ENCODE peak calls at places on chromosomes 16 and 17, in five cellular contexts. L, J, A, P and Z are unnamed samples.

GRCh38 chr17:77516902-77517301 is 376.1 kb downstream of the SEC14L1 start:
- DNase-seq in A (peak), L (peak), P (no peak), J (peak), Z (no peak)

GRCh38 chr17:48564200-48565023 is 13.7 kb downstream of the HOXB4 start:
- DNase-seq in J (no peak), A (no peak), P (peak), L (no peak), Z (no peak)

GRCh38 chr17:79621151-79621940 is 10.5 kb upstream of the RBFOX3 start:
- DNase-seq in P (no peak), L (no peak), J (no peak), A (peak), Z (no peak)

GRCh38 chr17:82370471-82371332 is 863 bp upstream of the UTS2R start:
- DNase-seq in L (no peak), P (no peak), A (no peak), J (no peak), Z (no peak)

GRCh38 chr16:57260294-57260929 is 15.4 kb downstream of the ARL2BP start:
- DNase-seq in P (no peak), L (peak), A (peak), J (peak), Z (peak)

GRCh38 chr17:32672701-32673100 is 185.9 kb downstream of the CDK5R1 start:
- DNase-seq in P (no peak), J (no peak), A (no peak), L (no peak), Z (no peak)

GRCh38 chr16:2770057-2770780 is 6.9 kb downstream of the ELOB start:
- DNase-seq in A (peak), J (no peak), P (no peak), L (no peak), Z (no peak)

GRCh38 chr17:17970699-17971430 is 1.3 kb downstream of the TOM1L2 start:
- DNase-seq in J (no peak), A (no peak), P (no peak), L (no peak), Z (no peak)

GRCh38 chr16:23293016-23293415 is 9.1 kb upstream of the SCNN1B start:
- DNase-seq in P (no peak), J (no peak), A (no peak), L (no peak), Z (no peak)

GRCh38 chr16:56207421-56207820 is 16.1 kb downstream of the GNAO1 start:
- DNase-seq in P (no peak), L (no peak), A (no peak), J (no peak), Z (no peak)

GRCh38 chr17:173064-173911 is 8.2 kb downstream of the DOC2B start:
- DNase-seq in P (no peak), J (no peak), L (no peak), A (no peak), Z (no peak)

GRCh38 chr16:1545044-1545736 is 11.7 kb downstream of the TMEM204 start:
- DNase-seq in L (no peak), J (no peak), P (no peak), A (no peak), Z (no peak)

GRCh38 chr17:80605326-80606066 is 60.9 kb downstream of the RPTOR start:
- DNase-seq in J (peak), L (no peak), A (no peak), P (no peak), Z (no peak)

GRCh38 chr17:21125862-21126261 is 902 bp upstream of the DHRS7B start:
- DNase-seq in A (no peak), P (no peak), L (no peak), J (no peak), Z (no peak)

GRCh38 chr17:32862940-32863339 is 14.0 kb downstream of the MYO1D start:
- DNase-seq in L (no peak), A (no peak), P (no peak), J (no peak), Z (no peak)

GRCh38 chr17:82781894-82782274 is 30.0 kb downstream of the TBCD start:
- DNase-seq in P (peak), A (peak), J (peak), L (peak), Z (peak)

GRCh38 chr17:49497147-49498036 is 2.3 kb downstream of the NGFR start:
- DNase-seq in A (peak), L (no peak), P (no peak), J (peak), Z (no peak)

GRCh38 chr16:71425746-71426068 is 16.1 kb downstream of the TLE7 start:
- DNase-seq in J (no peak), L (no peak), P (no peak), A (no peak), Z (no peak)

GRCh38 chr16:12459993-12460392 is 343.7 kb downstream of the CPPED1 start:
- DNase-seq in A (no peak), J (no peak), L (no peak), P (no peak), Z (no peak)

GRCh38 chr17:35849469-35850348 is 19.0 kb downstream of the HEATR9 start:
- DNase-seq in L (peak), A (no peak), P (peak), J (peak), Z (peak)

GRCh38 chr17:45225964-45226530 is 4.4 kb downstream of the FMNL1 start:
- DNase-seq in P (no peak), L (no peak), J (peak), A (peak), Z (no peak)

GRCh38 chr16:635573-636205 is 416 bp downstream of the METTL26 start:
- DNase-seq in P (no peak), A (no peak), J (no peak), L (no peak), Z (no peak)

GRCh38 chr16:67917852-67918236 is 13.8 kb downstream of the CTRL start:
- DNase-seq in J (peak), A (no peak), L (no peak), P (no peak), Z (no peak)

GRCh38 chr17:74761419-74761818 is 13.0 kb downstream of the NHERF1 start:
- DNase-seq in L (no peak), J (no peak), A (no peak), P (no peak), Z (no peak)

GRCh38 chr16:1960665-1961630 is 1.6 kb downstream of the NDUFB10 start:
- DNase-seq in J (peak), A (no peak), L (no peak), P (peak), Z (no peak)

GRCh38 chr17:81094744-81095607 is 60.0 kb downstream of the BAIAP2 start:
- DNase-seq in L (peak), J (peak), A (peak), P (peak), Z (peak)

GRCh38 chr16:23320695-23321094 is 18.6 kb downstream of the SCNN1B start:
- DNase-seq in L (no peak), P (no peak), A (no peak), J (no peak), Z (no peak)

GRCh38 chr16:88905563-88905962 is 39.1 kb upstream of the PABPN1L start:
- DNase-seq in L (no peak), J (no peak), A (no peak), P (no peak), Z (no peak)

GRCh38 chr16:4920826-4921225 is 16.1 kb downstream of the PPL start:
- DNase-seq in L (no peak), A (no peak), J (no peak), P (no peak), Z (no peak)

GRCh38 chr16:17130733-17131132 is 340.0 kb downstream of the XYLT1 start:
- DNase-seq in L (no peak), J (no peak), A (no peak), P (no peak), Z (no peak)

GRCh38 chr16:894841-895240 is 75.9 kb downstream of the LMF1 start:
- DNase-seq in L (no peak), J (no peak), A (no peak), P (no peak), Z (no peak)

GRCh38 chr16:67443299-67443698 is 12.4 kb downstream of the HSD11B2 start:
- DNase-seq in L (no peak), P (no peak), J (no peak), A (no peak), Z (no peak)

GRCh38 chr16:57600952-57601580 is 27.4 kb upstream of the ADGRG1 start:
- DNase-seq in P (no peak), A (no peak), L (no peak), J (no peak), Z (no peak)